ENCODE peak calls at places on chromosomes 3 and 15, in five cellular contexts. One of them, this sample, is unnamed.

GRCh38 chr3:188649521-188649920 is 495.6 kb downstream of the LPP start:
- DNase-seq in psoas muscle: no peak
- DNase-seq in progenitor cell of endocrine pancreas: no peak
- DNase-seq in fibroblast of lung: no peak
- DNase-seq in stimulated activated CD8-positive, alpha-beta memory T cell treated with anti-CD3 and anti-CD28 coated beads, Interleukin-15, amount 100 ng/mL, for 4 hours: no peak
- DNase-seq in this sample: no peak

GRCh38 chr3:171736556-171736955 is 73.7 kb downstream of the PLD1 start:
- DNase-seq in psoas muscle: no peak
- DNase-seq in stimulated activated CD8-positive, alpha-beta memory T cell treated with anti-CD3 and anti-CD28 coated beads, Interleukin-15, amount 100 ng/mL, for 4 hours: no peak
- DNase-seq in progenitor cell of endocrine pancreas: no peak
- DNase-seq in fibroblast of lung: no peak
- DNase-seq in this sample: no peak

GRCh38 chr3:186525369-186526255 is 18.6 kb downstream of the CRYGS start:
- DNase-seq in progenitor cell of endocrine pancreas: no peak
- DNase-seq in psoas muscle: no peak
- DNase-seq in fibroblast of lung: no peak
- DNase-seq in stimulated activated CD8-positive, alpha-beta memory T cell treated with anti-CD3 and anti-CD28 coated beads, Interleukin-15, amount 100 ng/mL, for 4 hours: no peak
- DNase-seq in this sample: no peak

GRCh38 chr15:94306700-94307650 is 75.6 kb downstream of the MCTP2 start:
- DNase-seq in progenitor cell of endocrine pancreas: no peak
- DNase-seq in psoas muscle: no peak
- DNase-seq in fibroblast of lung: no peak
- DNase-seq in stimulated activated CD8-positive, alpha-beta memory T cell treated with anti-CD3 and anti-CD28 coated beads, Interleukin-15, amount 100 ng/mL, for 4 hours: no peak
- DNase-seq in this sample: no peak

GRCh38 chr3:122493296-122493695 is 21.4 kb downstream of the KPNA1 start:
- DNase-seq in stimulated activated CD8-positive, alpha-beta memory T cell treated with anti-CD3 and anti-CD28 coated beads, Interleukin-15, amount 100 ng/mL, for 4 hours: no peak
- DNase-seq in psoas muscle: no peak
- DNase-seq in progenitor cell of endocrine pancreas: no peak
- DNase-seq in fibroblast of lung: peak
- DNase-seq in this sample: no peak

GRCh38 chr3:58416191-58416590 is 17.4 kb downstream of the PDHB start:
- DNase-seq in progenitor cell of endocrine pancreas: no peak
- DNase-seq in fibroblast of lung: no peak
- DNase-seq in stimulated activated CD8-positive, alpha-beta memory T cell treated with anti-CD3 and anti-CD28 coated beads, Interleukin-15, amount 100 ng/mL, for 4 hours: no peak
- DNase-seq in psoas muscle: no peak
- DNase-seq in this sample: no peak

GRCh38 chr15:51952805-51953204 is 18.8 kb downstream of the LEO1 start:
- DNase-seq in psoas muscle: no peak
- DNase-seq in stimulated activated CD8-positive, alpha-beta memory T cell treated with anti-CD3 and anti-CD28 coated beads, Interleukin-15, amount 100 ng/mL, for 4 hours: no peak
- DNase-seq in progenitor cell of endocrine pancreas: no peak
- DNase-seq in fibroblast of lung: no peak
- DNase-seq in this sample: no peak

GRCh38 chr15:38883987-38884386 is 319.4 kb upstream of the RASGRP1 start:
- DNase-seq in stimulated activated CD8-positive, alpha-beta memory T cell treated with anti-CD3 and anti-CD28 coated beads, Interleukin-15, amount 100 ng/mL, for 4 hours: no peak
- DNase-seq in psoas muscle: no peak
- DNase-seq in fibroblast of lung: no peak
- DNase-seq in progenitor cell of endocrine pancreas: no peak
- DNase-seq in this sample: no peak

GRCh38 chr3:52022323-52023100 is 26.8 kb upstream of the RPL29 start:
- DNase-seq in fibroblast of lung: no peak
- DNase-seq in psoas muscle: peak
- DNase-seq in stimulated activated CD8-positive, alpha-beta memory T cell treated with anti-CD3 and anti-CD28 coated beads, Interleukin-15, amount 100 ng/mL, for 4 hours: no peak
- DNase-seq in progenitor cell of endocrine pancreas: no peak
- DNase-seq in this sample: no peak

GRCh38 chr3:110624571-110624970 is 447.0 kb upstream of the NECTIN3 start:
- DNase-seq in fibroblast of lung: peak
- DNase-seq in psoas muscle: no peak
- DNase-seq in progenitor cell of endocrine pancreas: no peak
- DNase-seq in stimulated activated CD8-positive, alpha-beta memory T cell treated with anti-CD3 and anti-CD28 coated beads, Interleukin-15, amount 100 ng/mL, for 4 hours: no peak
- DNase-seq in this sample: no peak

GRCh38 chr3:27623085-27623753 is 98.9 kb downstream of the EOMES start:
- DNase-seq in stimulated activated CD8-positive, alpha-beta memory T cell treated with anti-CD3 and anti-CD28 coated beads, Interleukin-15, amount 100 ng/mL, for 4 hours: no peak
- DNase-seq in psoas muscle: no peak
- DNase-seq in progenitor cell of endocrine pancreas: no peak
- DNase-seq in fibroblast of lung: no peak
- DNase-seq in this sample: no peak

GRCh38 chr3:46674031-46674592 is 19.4 kb downstream of the ALS2CL start:
- DNase-seq in stimulated activated CD8-positive, alpha-beta memory T cell treated with anti-CD3 and anti-CD28 coated beads, Interleukin-15, amount 100 ng/mL, for 4 hours: no peak
- DNase-seq in progenitor cell of endocrine pancreas: no peak
- DNase-seq in psoas muscle: peak
- DNase-seq in fibroblast of lung: no peak
- DNase-seq in this sample: no peak

GRCh38 chr3:9260305-9260704 is 10.9 kb upstream of the SRGAP3 start:
- DNase-seq in progenitor cell of endocrine pancreas: no peak
- DNase-seq in psoas muscle: no peak
- DNase-seq in fibroblast of lung: no peak
- DNase-seq in stimulated activated CD8-positive, alpha-beta memory T cell treated with anti-CD3 and anti-CD28 coated beads, Interleukin-15, amount 100 ng/mL, for 4 hours: no peak
- DNase-seq in this sample: no peak

GRCh38 chr15:77904901-77905300 is 172.6 kb downstream of the TBC1D2B start:
- DNase-seq in progenitor cell of endocrine pancreas: no peak
- DNase-seq in stimulated activated CD8-positive, alpha-beta memory T cell treated with anti-CD3 and anti-CD28 coated beads, Interleukin-15, amount 100 ng/mL, for 4 hours: no peak
- DNase-seq in psoas muscle: no peak
- DNase-seq in fibroblast of lung: no peak
- DNase-seq in this sample: no peak

GRCh38 chr15:45747426-45747825 is 112.6 kb downstream of the SQOR start:
- DNase-seq in stimulated activated CD8-positive, alpha-beta memory T cell treated with anti-CD3 and anti-CD28 coated beads, Interleukin-15, amount 100 ng/mL, for 4 hours: no peak
- DNase-seq in psoas muscle: no peak
- DNase-seq in progenitor cell of endocrine pancreas: no peak
- DNase-seq in fibroblast of lung: no peak
- DNase-seq in this sample: no peak

GRCh38 chr15:36831125-36831914 is 251.9 kb downstream of the CDIN1 start:
- DNase-seq in fibroblast of lung: peak
- DNase-seq in stimulated activated CD8-positive, alpha-beta memory T cell treated with anti-CD3 and anti-CD28 coated beads, Interleukin-15, amount 100 ng/mL, for 4 hours: no peak
- DNase-seq in psoas muscle: no peak
- DNase-seq in progenitor cell of endocrine pancreas: no peak
- DNase-seq in this sample: no peak

GRCh38 chr3:180180795-180181194 is 144.1 kb upstream of the PEX5L start:
- DNase-seq in fibroblast of lung: peak
- DNase-seq in psoas muscle: no peak
- DNase-seq in stimulated activated CD8-positive, alpha-beta memory T cell treated with anti-CD3 and anti-CD28 coated beads, Interleukin-15, amount 100 ng/mL, for 4 hours: no peak
- DNase-seq in progenitor cell of endocrine pancreas: no peak
- DNase-seq in this sample: no peak

GRCh38 chr3:146166450-146167222 is 5.7 kb upstream of the PLOD2 start:
- DNase-seq in progenitor cell of endocrine pancreas: no peak
- DNase-seq in fibroblast of lung: peak
- DNase-seq in stimulated activated CD8-positive, alpha-beta memory T cell treated with anti-CD3 and anti-CD28 coated beads, Interleukin-15, amount 100 ng/mL, for 4 hours: no peak
- DNase-seq in psoas muscle: no peak
- DNase-seq in this sample: no peak

GRCh38 chr3:71380096-71380495 is 203.4 kb downstream of the FOXP1 start:
- DNase-seq in progenitor cell of endocrine pancreas: no peak
- DNase-seq in fibroblast of lung: no peak
- DNase-seq in psoas muscle: no peak
- DNase-seq in stimulated activated CD8-positive, alpha-beta memory T cell treated with anti-CD3 and anti-CD28 coated beads, Interleukin-15, amount 100 ng/mL, for 4 hours: no peak
- DNase-seq in this sample: no peak

GRCh38 chr3:197456271-197457091 is 99.3 kb downstream of the BDH1 start:
- DNase-seq in psoas muscle: peak
- DNase-seq in progenitor cell of endocrine pancreas: peak
- DNase-seq in stimulated activated CD8-positive, alpha-beta memory T cell treated with anti-CD3 and anti-CD28 coated beads, Interleukin-15, amount 100 ng/mL, for 4 hours: peak
- DNase-seq in fibroblast of lung: peak
- DNase-seq in this sample: peak

GRCh38 chr3:154642066-154642619 is 212.2 kb upstream of the GPR149 start:
- DNase-seq in progenitor cell of endocrine pancreas: no peak
- DNase-seq in psoas muscle: no peak
- DNase-seq in fibroblast of lung: no peak
- DNase-seq in stimulated activated CD8-positive, alpha-beta memory T cell treated with anti-CD3 and anti-CD28 coated beads, Interleukin-15, amount 100 ng/mL, for 4 hours: no peak
- DNase-seq in this sample: no peak

GRCh38 chr15:52651868-52652267 is 27.3 kb downstream of the ATOSA start:
- DNase-seq in stimulated activated CD8-positive, alpha-beta memory T cell treated with anti-CD3 and anti-CD28 coated beads, Interleukin-15, amount 100 ng/mL, for 4 hours: no peak
- DNase-seq in progenitor cell of endocrine pancreas: peak
- DNase-seq in fibroblast of lung: peak
- DNase-seq in psoas muscle: peak
- DNase-seq in this sample: peak

GRCh38 chr3:170033489-170033888 is 4.3 kb upstream of the GPR160 start:
- DNase-seq in stimulated activated CD8-positive, alpha-beta memory T cell treated with anti-CD3 and anti-CD28 coated beads, Interleukin-15, amount 100 ng/mL, for 4 hours: no peak
- DNase-seq in fibroblast of lung: no peak
- DNase-seq in progenitor cell of endocrine pancreas: no peak
- DNase-seq in psoas muscle: no peak
- DNase-seq in this sample: no peak

GRCh38 chr15:101276501-101277037 is 716 bp downstream of the SELENOS start:
- DNase-seq in psoas muscle: no peak
- DNase-seq in stimulated activated CD8-positive, alpha-beta memory T cell treated with anti-CD3 and anti-CD28 coated beads, Interleukin-15, amount 100 ng/mL, for 4 hours: no peak
- DNase-seq in progenitor cell of endocrine pancreas: no peak
- DNase-seq in fibroblast of lung: peak
- DNase-seq in this sample: no peak

GRCh38 chr3:44862221-44862637 is 517 bp downstream of the TMEM42 start:
- DNase-seq in progenitor cell of endocrine pancreas: no peak
- DNase-seq in fibroblast of lung: peak
- DNase-seq in stimulated activated CD8-positive, alpha-beta memory T cell treated with anti-CD3 and anti-CD28 coated beads, Interleukin-15, amount 100 ng/mL, for 4 hours: no peak
- DNase-seq in psoas muscle: no peak
- DNase-seq in this sample: no peak

GRCh38 chr3:160617636-160618035 is 52.3 kb upstream of the KPNA4 start:
- DNase-seq in psoas muscle: no peak
- DNase-seq in stimulated activated CD8-positive, alpha-beta memory T cell treated with anti-CD3 and anti-CD28 coated beads, Interleukin-15, amount 100 ng/mL, for 4 hours: no peak
- DNase-seq in progenitor cell of endocrine pancreas: no peak
- DNase-seq in fibroblast of lung: no peak
- DNase-seq in this sample: no peak

GRCh38 chr3:195034101-195034500 is 236.9 kb downstream of the XXYLT1 start:
- DNase-seq in psoas muscle: no peak
- DNase-seq in fibroblast of lung: no peak
- DNase-seq in progenitor cell of endocrine pancreas: no peak
- DNase-seq in stimulated activated CD8-positive, alpha-beta memory T cell treated with anti-CD3 and anti-CD28 coated beads, Interleukin-15, amount 100 ng/mL, for 4 hours: no peak
- DNase-seq in this sample: no peak

GRCh38 chr15:25737218-25737643 is 125.9 kb downstream of the ATP10A start:
- DNase-seq in stimulated activated CD8-positive, alpha-beta memory T cell treated with anti-CD3 and anti-CD28 coated beads, Interleukin-15, amount 100 ng/mL, for 4 hours: no peak
- DNase-seq in progenitor cell of endocrine pancreas: no peak
- DNase-seq in fibroblast of lung: peak
- DNase-seq in psoas muscle: no peak
- DNase-seq in this sample: no peak

GRCh38 chr15:60713096-60714084 is 234.4 kb upstream of the ICE2 start:
- DNase-seq in psoas muscle: no peak
- DNase-seq in progenitor cell of endocrine pancreas: no peak
- DNase-seq in fibroblast of lung: no peak
- DNase-seq in stimulated activated CD8-positive, alpha-beta memory T cell treated with anti-CD3 and anti-CD28 coated beads, Interleukin-15, amount 100 ng/mL, for 4 hours: no peak
- DNase-seq in this sample: no peak

GRCh38 chr3:46947981-46948791 is 28.4 kb downstream of the CCDC12 start:
- DNase-seq in psoas muscle: peak
- DNase-seq in progenitor cell of endocrine pancreas: no peak
- DNase-seq in stimulated activated CD8-positive, alpha-beta memory T cell treated with anti-CD3 and anti-CD28 coated beads, Interleukin-15, amount 100 ng/mL, for 4 hours: peak
- DNase-seq in fibroblast of lung: peak
- DNase-seq in this sample: no peak

GRCh38 chr3:178385280-178385952 is 150.8 kb upstream of the KCNMB2 start:
- DNase-seq in progenitor cell of endocrine pancreas: no peak
- DNase-seq in fibroblast of lung: peak
- DNase-seq in stimulated activated CD8-positive, alpha-beta memory T cell treated with anti-CD3 and anti-CD28 coated beads, Interleukin-15, amount 100 ng/mL, for 4 hours: no peak
- DNase-seq in psoas muscle: no peak
- DNase-seq in this sample: peak

GRCh38 chr3:13507791-13508339 is 27.8 kb downstream of the HDAC11 start:
- DNase-seq in stimulated activated CD8-positive, alpha-beta memory T cell treated with anti-CD3 and anti-CD28 coated beads, Interleukin-15, amount 100 ng/mL, for 4 hours: no peak
- DNase-seq in progenitor cell of endocrine pancreas: no peak
- DNase-seq in fibroblast of lung: no peak
- DNase-seq in psoas muscle: peak
- DNase-seq in this sample: no peak

GRCh38 chr15:52652984-52653383 is 26.2 kb downstream of the ATOSA start:
- DNase-seq in psoas muscle: no peak
- DNase-seq in progenitor cell of endocrine pancreas: no peak
- DNase-seq in fibroblast of lung: peak
- DNase-seq in stimulated activated CD8-positive, alpha-beta memory T cell treated with anti-CD3 and anti-CD28 coated beads, Interleukin-15, amount 100 ng/mL, for 4 hours: no peak
- DNase-seq in this sample: peak

GRCh38 chr3:183513046-183513706 is 42.3 kb downstream of the KLHL6 start:
- DNase-seq in psoas muscle: no peak
- DNase-seq in stimulated activated CD8-positive, alpha-beta memory T cell treated with anti-CD3 and anti-CD28 coated beads, Interleukin-15, amount 100 ng/mL, for 4 hours: peak
- DNase-seq in progenitor cell of endocrine pancreas: no peak
- DNase-seq in fibroblast of lung: no peak
- DNase-seq in this sample: no peak

GRCh38 chr3:136916200-136916599 is 41.6 kb upstream of the IL20RB start:
- DNase-seq in stimulated activated CD8-positive, alpha-beta memory T cell treated with anti-CD3 and anti-CD28 coated beads, Interleukin-15, amount 100 ng/mL, for 4 hours: no peak
- DNase-seq in progenitor cell of endocrine pancreas: no peak
- DNase-seq in fibroblast of lung: no peak
- DNase-seq in psoas muscle: no peak
- DNase-seq in this sample: no peak

GRCh38 chr3:29554584-29554983 is 273.7 kb downstream of the RBMS3 start:
- DNase-seq in stimulated activated CD8-positive, alpha-beta memory T cell treated with anti-CD3 and anti-CD28 coated beads, Interleukin-15, amount 100 ng/mL, for 4 hours: no peak
- DNase-seq in progenitor cell of endocrine pancreas: no peak
- DNase-seq in psoas muscle: no peak
- DNase-seq in fibroblast of lung: no peak
- DNase-seq in this sample: no peak

GRCh38 chr3:23546186-23546585 is 259.6 kb upstream of the UBE2E1 start:
- DNase-seq in stimulated activated CD8-positive, alpha-beta memory T cell treated with anti-CD3 and anti-CD28 coated beads, Interleukin-15, amount 100 ng/mL, for 4 hours: no peak
- DNase-seq in psoas muscle: no peak
- DNase-seq in fibroblast of lung: no peak
- DNase-seq in progenitor cell of endocrine pancreas: no peak
- DNase-seq in this sample: no peak